ENCODE peak calls at places on chromosomes 6 and 20, in nine cellular contexts. M, Q, L, R, N, U, Y, O and A are unnamed samples. For H3K4me1, the result is how much of the 10 kb centered on the place peaks cover.

GRCh38 chr6:132764370-132764769 is 6.7 kb upstream of the VNN2 start:
- DNase-seq in M (peak), Q (no peak), L (no peak), R (no peak), N (no peak), U (no peak), Y (no peak), O (peak), A (peak)

GRCh38 chr6:131652472-131652871 is 15.4 kb downstream of the ENPP3 start:
- DNase-seq in M (no peak), Q (no peak), L (no peak), R (no peak), N (no peak), U (no peak), Y (no peak), O (no peak), A (peak)

GRCh38 chr6:25172819-25173218 is 106.4 kb upstream of the CARMIL1 start:
- DNase-seq in M (no peak), Q (no peak), L (no peak), R (no peak), N (no peak), U (peak), Y (no peak), O (no peak), A (peak)

GRCh38 chr6:3849681-3850450 is 693 bp downstream of the FAM50B start:
- DNase-seq in M (peak), Q (no peak), L (no peak), R (no peak), N (no peak), U (peak), Y (no peak), O (no peak), A (no peak)

GRCh38 chr20:4898282-4898681 is 103.0 kb downstream of the SLC23A2 start:
- DNase-seq in M (no peak), Q (no peak), L (peak), R (no peak), N (no peak), U (no peak), Y (no peak), O (no peak), A (peak)

GRCh38 chr6:98924647-98925046 is 23.1 kb downstream of the FBXL4 start:
- DNase-seq in M (peak), Q (no peak), L (no peak), R (no peak), N (no peak), U (no peak), Y (no peak), O (no peak), A (no peak)

GRCh38 chr6:3022765-3023662 is 23.3 kb downstream of the NQO2 start:
- DNase-seq in M (no peak), Q (no peak), L (no peak), R (no peak), N (no peak), U (no peak), Y (no peak), O (no peak), A (no peak)

GRCh38 chr6:72963946-72964345 is 261.4 kb downstream of the KHDC1L start:
- DNase-seq in M (no peak), Q (no peak), L (no peak), R (no peak), N (no peak), U (no peak), Y (no peak), O (no peak), A (no peak)

GRCh38 chr6:124659427-124659826 is 302.8 kb upstream of the RNF217 start:
- DNase-seq in M (no peak), Q (no peak), L (no peak), R (no peak), N (no peak), U (no peak), Y (no peak), O (no peak), A (no peak)

GRCh38 chr6:21132856-21133610 is 460.5 kb upstream of the SOX4 start:
- DNase-seq in M (no peak), Q (no peak), L (no peak), R (no peak), N (no peak), U (no peak), Y (no peak), O (no peak), A (no peak)

GRCh38 chr6:12472601-12473038 is 182.5 kb downstream of the EDN1 start:
- DNase-seq in M (no peak), Q (no peak), L (no peak), R (no peak), N (no peak), U (no peak), Y (no peak), O (no peak), A (peak)

GRCh38 chr6:13319891-13320564 is 8.3 kb downstream of the TBC1D7 start:
- DNase-seq in M (no peak), Q (no peak), L (no peak), R (no peak), N (no peak), U (no peak), Y (no peak), O (no peak), A (no peak)

GRCh38 chr6:131581523-131581922 is 8.5 kb downstream of the ARG1 start:
- DNase-seq in M (no peak), Q (no peak), L (no peak), R (no peak), N (no peak), U (no peak), Y (no peak), O (no peak), A (no peak)

GRCh38 chr20:1941226-1941625 is 46.0 kb downstream of the SIRPA start:
- DNase-seq in M (peak), Q (no peak), L (no peak), R (no peak), N (no peak), U (no peak), Y (no peak), O (no peak), A (peak)

GRCh38 chr6:12165722-12166121 is 124.4 kb upstream of the EDN1 start:
- DNase-seq in M (no peak), Q (no peak), L (no peak), R (no peak), N (no peak), U (no peak), Y (no peak), O (no peak), A (no peak)

GRCh38 chr6:10586302-10586701 is 65.2 kb downstream of the GCNT2 start:
- DNase-seq in M (no peak), Q (no peak), L (no peak), R (no peak), N (no peak), U (no peak), Y (no peak), O (no peak), A (no peak)

GRCh38 chr6:37454420-37455125 is 21.6 kb downstream of the CMTR1 start:
- DNase-seq in M (no peak), Q (no peak), L (no peak), R (no peak), N (no peak), U (no peak), Y (no peak), O (no peak), A (no peak)

GRCh38 chr6:114844359-114844758 is 501.5 kb upstream of the HS3ST5 start:
- DNase-seq in M (no peak), Q (no peak), L (no peak), R (no peak), N (no peak), U (no peak), Y (no peak), O (no peak), A (no peak)

GRCh38 chr6:40999498-41000070 is 39.4 kb downstream of the UNC5CL start:
- DNase-seq in M (peak), Q (no peak), L (peak), R (peak), N (no peak), U (no peak), Y (no peak), O (peak), A (no peak)

GRCh38 chr6:105209950-105210706 is 30.3 kb upstream of the POPDC3 start:
- DNase-seq in M (no peak), Q (no peak), L (peak), R (no peak), N (no peak), U (no peak), Y (no peak), O (peak), A (no peak)

GRCh38 chr6:31813463-31813849 is 1.6 kb downstream of the HSPA1L start:
- DNase-seq in M (no peak), Q (no peak), L (no peak), R (no peak), N (no peak), U (peak), Y (no peak), O (no peak), A (no peak)

GRCh38 chr6:42128460-42129359 is 13.7 kb downstream of the C6orf132 start:
- DNase-seq in M (no peak), Q (no peak), L (no peak), R (no peak), N (no peak), U (no peak), Y (no peak), O (no peak), A (no peak)

GRCh38 chr20:29299811-29300578 is 1957.5 kb upstream of the DEFB115 start:
- DNase-seq in M (no peak), Q (no peak), L (no peak), R (no peak), N (no peak), U (no peak), Y (no peak), O (no peak), A (no peak)

GRCh38 chr6:21523652-21524051 is 69.9 kb upstream of the SOX4 start:
- DNase-seq in M (no peak), Q (no peak), L (no peak), R (no peak), N (no peak), U (no peak), Y (no peak), O (no peak), A (no peak)

GRCh38 chr20:49323622-49324238 is 45.9 kb upstream of the ZNFX1 start:
- DNase-seq in M (no peak), Q (no peak), L (peak), R (peak), N (no peak), U (no peak), Y (no peak), O (no peak), A (peak)

GRCh38 chr6:106103728-106104109 is 17.6 kb downstream of the PRDM1 start:
- DNase-seq in M (no peak), Q (no peak), L (no peak), R (peak), N (no peak), U (no peak), Y (no peak), O (no peak), A (no peak)

GRCh38 chr6:90445533-90446108 is 141.3 kb downstream of the MAP3K7 start:
- DNase-seq in M (no peak), Q (no peak), L (no peak), R (no peak), N (no peak), U (no peak), Y (no peak), O (no peak), A (no peak)

GRCh38 chr20:49275634-49276033 is 2.2 kb downstream of the ZNFX1 start:
- DNase-seq in M (no peak), Q (no peak), L (no peak), R (no peak), N (no peak), U (no peak), Y (no peak), O (no peak), A (peak)

GRCh38 chr6:13600036-13600435 is 15.1 kb upstream of the NOL7 start:
- DNase-seq in M (no peak), Q (no peak), L (no peak), R (no peak), N (no peak), U (no peak), Y (no peak), O (no peak), A (no peak)

GRCh38 chr20:59122377-59122932 is 41.2 kb upstream of the ZNF831 start:
- DNase-seq in M (no peak), Q (no peak), L (no peak), R (no peak), N (no peak), U (no peak), Y (no peak), O (no peak), A (no peak)
- H3K27ac ChIP-seq in M (no peak), Q (no peak), L (no peak), R (peak), N (no peak), U (no peak), Y (no peak), O (no peak), A (no peak)

GRCh38 chr6:137832110-137832509 is 34.9 kb upstream of the TNFAIP3 start:
- DNase-seq in M (no peak), Q (no peak), L (peak), R (no peak), N (no peak), U (no peak), Y (no peak), O (peak), A (peak)
- H3K4me1 ChIP-seq in M (under half), Q (under half), L (under half), R (under half), N (under half), U (under half), Y (under half), O (under half), A (half or more)

DNA sequence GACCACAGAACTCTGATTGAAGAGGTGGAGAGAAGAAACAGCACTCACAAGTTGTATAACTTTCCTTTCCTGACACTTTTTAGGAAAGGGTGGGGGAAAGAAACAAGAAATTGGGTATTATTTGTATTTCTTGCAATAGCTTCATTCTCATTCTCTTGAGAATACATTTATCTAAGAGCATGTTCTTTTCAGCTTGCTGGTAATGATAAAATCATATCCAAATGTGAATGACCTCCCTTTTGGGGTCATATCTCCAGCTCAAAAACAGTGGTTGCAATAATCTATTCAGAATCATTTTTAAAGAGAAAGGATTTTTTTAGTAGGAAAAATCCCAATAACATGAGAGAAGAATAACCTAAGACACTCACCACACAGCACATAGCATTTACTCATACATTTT is 701.4 kb upstream of the CHD6 start:
- DNase-seq in M (no peak), Q (no peak), L (no peak), R (no peak), N (no peak), U (no peak), Y (no peak), O (no peak), A (no peak)
- H3K27ac ChIP-seq in M (no peak), Q (no peak), L (no peak), R (no peak), N (no peak), U (no peak), Y (no peak), O (no peak), A (no peak)

GRCh38 chr6:136323431-136324112 is 33.9 kb upstream of the BCLAF1 start:
- DNase-seq in M (no peak), Q (no peak), L (no peak), R (no peak), N (no peak), U (no peak), Y (no peak), O (no peak), A (no peak)
- H3K4me1 ChIP-seq in M (under half), Q (under half), L (under half), R (under half), N (under half), U (under half), Y (under half), O (under half), A (under half)

GRCh38 chr6:16769986-16770376 is 8.7 kb upstream of the ATXN1 start:
- DNase-seq in M (no peak), Q (no peak), L (no peak), R (no peak), N (no peak), U (no peak), Y (no peak), O (no peak), A (no peak)
- H3K27ac ChIP-seq in M (no peak), Q (peak), L (peak), R (no peak), N (peak), U (no peak), Y (peak), O (peak), A (no peak)

GRCh38 chr6:35790683-35791082 is 6.4 kb downstream of the CLPS start:
- DNase-seq in M (no peak), Q (no peak), L (no peak), R (no peak), N (no peak), U (no peak), Y (no peak), O (no peak), A (no peak)
- H3K4me1 ChIP-seq in M (under half), Q (under half), L (under half), R (under half), N (under half), U (under half), Y (under half), O (under half), A (under half)